ENCODE peak calls at places on chromosome 22, in four cellular contexts. L is esophagus squamous epithelium, H is left lung, P is Right ventricle myocardium superior. Q is an unnamed sample.

GRCh38 chr22:19530751-19531150 is 6.5 kb upstream of the CLDN5 start:
- DNase-seq in L (no peak), H (no peak), P (no peak), Q (no peak)

GRCh38 chr22:36334838-36335603 is 52.7 kb downstream of the MYH9 start:
- DNase-seq in L (no peak), H (no peak), P (no peak), Q (no peak)

GRCh38 chr22:46044718-46045458 is 67.9 kb upstream of the WNT7B start:
- DNase-seq in L (no peak), H (peak), P (peak), Q (peak)

GRCh38 chr22:21811982-21812381 is 55.5 kb downstream of the MAPK1 start:
- DNase-seq in L (no peak), H (no peak), P (no peak), Q (no peak)

GRCh38 chr22:22387386-22387736 is 121.2 kb downstream of the ZNF280B start:
- DNase-seq in L (no peak), H (no peak), P (no peak), Q (no peak)

GRCh38 chr22:29799217-29799680 is 32.1 kb downstream of the UQCR10 start:
- DNase-seq in L (peak), H (peak), P (peak), Q (peak)

GRCh38 chr22:50318698-50319411 is 8.0 kb downstream of the DENND6B start:
- DNase-seq in L (no peak), H (no peak), P (no peak), Q (no peak)

GRCh38 chr22:38554281-38554680 is 15.7 kb downstream of the DMC1 start:
- DNase-seq in L (no peak), H (no peak), P (no peak), Q (no peak)

GRCh38 chr22:24501366-24502005 is 6.4 kb downstream of the UPB1 start:
- DNase-seq in L (no peak), H (no peak), P (no peak), Q (no peak)

GRCh38 chr22:19983701-19984100 is 32.9 kb downstream of the ARVCF start:
- DNase-seq in L (no peak), H (no peak), P (peak), Q (no peak)

GRCh38 chr22:44406581-44407403 is 91.2 kb downstream of the RTL6 start:
- DNase-seq in L (no peak), H (peak), P (no peak), Q (no peak)

GRCh38 chr22:20748820-20749428 is 25.0 kb upstream of the SERPIND1 start:
- DNase-seq in L (no peak), H (peak), P (no peak), Q (no peak)

GRCh38 chr22:24244144-24244787 is 616 bp downstream of the GGT5 start:
- DNase-seq in L (no peak), H (no peak), P (peak), Q (peak)

GRCh38 chr22:36330655-36331305 is 57.0 kb downstream of the MYH9 start:
- DNase-seq in L (no peak), H (no peak), P (peak), Q (peak)

GRCh38 chr22:41308054-41308453 is 6.7 kb downstream of the ZC3H7B start:
- DNase-seq in L (no peak), H (no peak), P (no peak), Q (no peak)

GRCh38 chr22:47090591-47091240 is 328.3 kb downstream of the TBC1D22A start:
- DNase-seq in L (no peak), H (no peak), P (no peak), Q (no peak)

GRCh38 chr22:33867118-33867863 is 53.0 kb downstream of the LARGE1 start:
- DNase-seq in L (no peak), H (no peak), P (no peak), Q (no peak)

GRCh38 chr22:44276706-44277403 is 35.9 kb downstream of the SHISAL1 start:
- DNase-seq in L (no peak), H (no peak), P (no peak), Q (no peak)

GRCh38 chr22:23970816-23971482 is 3.3 kb downstream of the DDT start:
- DNase-seq in L (no peak), H (no peak), P (no peak), Q (no peak)

GRCh38 chr22:29691636-29692326 is 28.0 kb upstream of the CABP7 start:
- DNase-seq in L (no peak), H (no peak), P (no peak), Q (no peak)

GRCh38 chr22:33787645-33788456 is 132.4 kb downstream of the LARGE1 start:
- DNase-seq in L (no peak), H (no peak), P (no peak), Q (no peak)

GRCh38 chr22:23113067-23113846 is 28.5 kb downstream of the RSPH14 start:
- DNase-seq in L (no peak), H (no peak), P (peak), Q (peak)

GRCh38 chr22:37394341-37394740 is 32.9 kb downstream of the ELFN2 start:
- DNase-seq in L (no peak), H (no peak), P (no peak), Q (no peak)

GRCh38 chr22:48089601-48090331 is 1327.3 kb downstream of the TBC1D22A start:
- DNase-seq in L (no peak), H (peak), P (peak), Q (peak)

GRCh38 chr22:26045051-26045450 is 124.2 kb upstream of the SEZ6L start:
- DNase-seq in L (no peak), H (no peak), P (no peak), Q (no peak)

GRCh38 chr22:48908547-48908946 is 919.1 kb downstream of the BRD1 start:
- DNase-seq in L (no peak), H (no peak), P (no peak), Q (no peak)

GRCh38 chr22:24810043-24810749 is 4.2 kb downstream of the SGSM1 start:
- DNase-seq in L (no peak), H (no peak), P (peak), Q (no peak)

GRCh38 chr22:24333301-24333700 is 62.7 kb downstream of the SPECC1L start:
- DNase-seq in L (no peak), H (no peak), P (no peak), Q (no peak)

GRCh38 chr22:30902496-30903357 is 65.8 kb downstream of the MORC2 start:
- DNase-seq in L (no peak), H (no peak), P (no peak), Q (no peak)

GRCh38 chr22:20803696-20804324 is 29.9 kb downstream of the SERPIND1 start:
- DNase-seq in L (no peak), H (no peak), P (no peak), Q (no peak)

GRCh38 chr22:44338906-44339305 is 26.2 kb upstream of the SHISAL1 start:
- DNase-seq in L (no peak), H (no peak), P (no peak), Q (no peak)

GRCh38 chr22:24994070-24994763 is 41.7 kb downstream of the KIAA1671 start:
- DNase-seq in L (no peak), H (no peak), P (no peak), Q (no peak)

GRCh38 chr22:30485362-30485988 is 13.7 kb upstream of the SEC14L3 start:
- DNase-seq in L (no peak), H (peak), P (peak), Q (peak)

GRCh38 chr22:37633693-37634504 is 5.6 kb upstream of the SH3BP1 start:
- DNase-seq in L (no peak), H (peak), P (peak), Q (peak)

GRCh38 chr22:23803001-23803819 is 16.4 kb downstream of the SMARCB1 start:
- DNase-seq in L (no peak), H (no peak), P (no peak), Q (no peak)

GRCh38 chr22:26970809-26971394 is 313.5 kb downstream of the MIAT start:
- DNase-seq in L (no peak), H (no peak), P (no peak), Q (no peak)

Q was measured in left cardiac atrium.